ENCODE peak calls at places on chromosomes 4 and X, in six cellular contexts. O is lower leg skin, V is fibroblast of pulmonary artery, L is activated T-cell treated with anti-CD3 and anti-CD28 coated beads for 1 hour, Q is hippocampal formation, G is EL. E is an unnamed sample.

GRCh38 chrX:153063315-153063714 is 7.0 kb downstream of the PNMA3 start:
- DNase-seq in Q (no peak), V (peak), L (no peak), G (peak), O (no peak), E (no peak)

GRCh38 chrX:154809939-154810665 is 4.8 kb upstream of the MPP1 start:
- DNase-seq in G (peak), Q (no peak), L (no peak), O (no peak), V (no peak), E (no peak)

GRCh38 chr4:78057135-78057599 is at the start of gene FRAS1:
- DNase-seq in L (no peak), O (peak), G (peak), Q (no peak), V (peak), E (no peak)

GRCh38 chr4:112857461-112857860 is 192.0 kb upstream of the ANK2 start:
- DNase-seq in G (peak), Q (no peak), L (no peak), V (peak), O (peak), E (no peak)

GRCh38 chr4:8850830-8851188 is 20.8 kb downstream of the HMX1 start:
- DNase-seq in L (no peak), O (no peak), Q (no peak), V (no peak), G (no peak), E (no peak)

GRCh38 chrX:41381685-41382084 is 47.7 kb downstream of the DDX3X start:
- DNase-seq in V (peak), G (peak), O (peak), L (no peak), Q (no peak), E (peak)

GRCh38 chr4:125070869-125071268 is 243.9 kb upstream of the FAT4 start:
- DNase-seq in V (no peak), L (no peak), O (no peak), G (no peak), Q (no peak), E (no peak)

GRCh38 chr4:186557486-186557885 is 2.1 kb upstream of the MTNR1A start:
- DNase-seq in V (peak), O (no peak), G (peak), Q (no peak), L (no peak), E (no peak)

GRCh38 chr4:147843162-147843561 is 111.3 kb downstream of the ARHGAP10 start:
- DNase-seq in V (no peak), Q (no peak), O (no peak), L (no peak), G (no peak), E (no peak)

GRCh38 chr4:181728567-181728966 is 514.6 kb upstream of the TENM3 start:
- DNase-seq in V (no peak), O (no peak), Q (no peak), G (no peak), L (no peak), E (no peak)

GRCh38 chrX:150544835-150545790 is 23.3 kb upstream of the MTM1 start:
- DNase-seq in V (peak), L (no peak), O (no peak), Q (no peak), G (no peak), E (no peak)

GRCh38 chr4:15706646-15707362 is 3.9 kb downstream of the BST1 start:
- DNase-seq in O (no peak), G (no peak), V (peak), Q (no peak), L (no peak), E (no peak)

GRCh38 chrX:40358994-40359393 is 221.8 kb upstream of the ATP6AP2 start:
- DNase-seq in O (no peak), L (no peak), G (no peak), Q (no peak), V (no peak), E (no peak)

GRCh38 chr4:105059337-105059736 is 87.3 kb upstream of the TET2 start:
- DNase-seq in V (no peak), Q (no peak), G (no peak), L (no peak), O (no peak), E (no peak)

GRCh38 chrX:45794995-45795337 is 594.3 kb upstream of the DIPK2B start:
- DNase-seq in G (no peak), Q (no peak), V (no peak), O (no peak), L (no peak), E (no peak)

GRCh38 chr4:99885063-99885664 is 9.1 kb downstream of the LAMTOR3 start:
- DNase-seq in G (peak), V (peak), O (no peak), L (no peak), Q (no peak), E (no peak)

GRCh38 chrX:39869846-39870601 is 227.7 kb downstream of the BCOR start:
- DNase-seq in L (peak), G (peak), O (no peak), V (peak), Q (no peak), E (no peak)

GRCh38 chr4:3863841-3864734 is 97.9 kb downstream of the ADRA2C start:
- DNase-seq in O (no peak), G (no peak), Q (no peak), L (no peak), V (no peak), E (no peak)

GRCh38 chr4:61273237-61273636 is 73.1 kb downstream of the ADGRL3 start:
- DNase-seq in Q (no peak), L (no peak), V (peak), G (peak), O (no peak), E (no peak)

GRCh38 chr4:72394264-72394663 is 174.8 kb downstream of the ADAMTS3 start:
- DNase-seq in L (no peak), G (no peak), O (no peak), Q (no peak), V (peak), E (no peak)

GRCh38 chr4:144583658-144584057 is 62.3 kb upstream of the HHIP start:
- DNase-seq in Q (no peak), L (no peak), G (peak), V (peak), O (no peak), E (no peak)